ENCODE peak calls at places on chromosomes 12 and 14, in eight cellular contexts. T, J, Z, K, V, X, I and F are unnamed samples.

GRCh38 chr12:28814246-28814645 is 334.8 kb upstream of the FAR2 start:
- DNase-seq in T (no peak), J (no peak), Z (no peak), K (no peak), V (no peak), X (no peak), I (no peak), F (peak; percentile 65)

GRCh38 chr12:86015026-86015425 is 140.9 kb downstream of the NTS start:
- DNase-seq in T (no peak), J (no peak), Z (no peak), K (no peak), V (no peak), X (no peak), I (no peak), F (no peak)

GRCh38 chr12:48764521-48764920 is 24.4 kb downstream of the ADCY6 start:
- DNase-seq in T (no peak), J (no peak), Z (no peak), K (no peak), V (no peak), X (no peak), I (peak; percentile 69), F (peak; percentile 2)

GRCh38 chr12:46774011-46774633 is 51.7 kb downstream of the SLC38A4 start:
- DNase-seq in T (no peak), J (no peak), Z (peak; percentile 52), K (no peak), V (no peak), X (no peak), I (no peak), F (peak; percentile 33)

GRCh38 chr12:26346748-26347147 is 151.4 kb downstream of the SSPN start:
- DNase-seq in T (no peak), J (peak; percentile 12), Z (peak; percentile 17), K (no peak), V (no peak), X (no peak), I (no peak), F (no peak)

GRCh38 chr14:62301076-62301475 is 538.9 kb downstream of the SNAPC1 start:
- DNase-seq in T (no peak), J (no peak), Z (no peak), K (no peak), V (no peak), X (no peak), I (no peak), F (no peak)

GRCh38 chr12:643478-644292 is 19.6 kb downstream of the NINJ2 start:
- DNase-seq in T (no peak), J (no peak), Z (peak; percentile 21), K (peak; percentile 41), V (no peak), X (peak; percentile 53), I (no peak), F (no peak)

GRCh38 chr14:75275598-75275997 is 3.0 kb upstream of the FOS start:
- DNase-seq in T (no peak), J (no peak), Z (no peak), K (no peak), V (no peak), X (no peak), I (no peak), F (no peak)

GRCh38 chr14:36091096-36091495 is 85.4 kb downstream of the PTCSC3 start:
- DNase-seq in T (peak; percentile 68), J (peak; percentile 96), Z (peak; percentile 96), K (no peak), V (no peak), X (no peak), I (no peak), F (peak; percentile 68)

GRCh38 chr12:96516472-96517417 is 27.4 kb downstream of the CFAP54 start:
- DNase-seq in T (peak; percentile 65), J (peak; percentile 84), Z (peak; percentile 83), K (peak; percentile 67), V (peak; percentile 79), X (peak; percentile 75), I (peak; percentile 85), F (peak; percentile 78)

DNA sequence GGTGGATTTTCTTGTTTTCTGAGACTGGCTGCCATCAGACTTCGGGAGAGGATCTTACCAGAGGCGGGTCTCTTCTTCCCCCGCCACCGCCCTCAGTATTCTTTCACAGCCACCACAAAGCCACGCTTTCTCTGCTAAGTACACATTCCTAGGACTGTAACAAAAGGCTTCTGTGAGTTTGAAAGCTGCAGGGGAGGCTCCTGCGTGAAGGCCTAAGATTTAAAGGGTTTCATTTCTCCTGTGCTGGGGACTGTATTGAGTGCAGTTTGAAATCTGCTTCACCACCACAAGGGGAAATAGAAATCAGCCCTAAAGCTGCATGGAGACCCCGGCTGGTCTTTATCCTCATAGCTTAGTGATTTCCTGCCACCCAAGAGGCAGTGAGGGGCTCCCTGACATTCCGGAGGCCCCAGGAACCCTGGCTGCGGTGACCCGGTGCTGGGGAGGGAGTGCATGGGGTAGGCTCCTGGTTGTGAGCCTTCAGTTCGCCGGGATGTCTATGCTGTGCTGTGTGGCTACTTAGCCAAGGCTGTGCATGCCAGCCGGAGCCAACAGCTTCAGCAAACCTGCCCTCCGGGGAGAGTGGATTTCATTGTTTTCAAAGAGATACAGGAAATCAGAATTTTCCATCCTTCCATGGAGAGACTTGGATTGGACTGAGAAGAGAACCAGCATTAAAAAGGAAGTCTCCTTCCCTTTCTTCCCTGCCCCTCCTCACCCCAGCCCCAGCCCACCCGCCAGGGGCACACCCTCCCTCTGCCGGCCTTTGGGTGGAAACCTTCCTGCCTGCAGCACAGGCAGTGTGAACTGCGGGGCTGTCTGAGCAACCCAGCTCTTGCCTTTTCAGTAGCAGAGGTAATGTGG is 163.3 kb downstream of the ETV6 start:
- DNase-seq in T (no peak), J (no peak), Z (no peak), K (no peak), V (peak; percentile 45), X (no peak), I (peak; percentile 83), F (no peak)
- TF ChIP-seq CTCF in T (peak; percentile 30), J (no peak), Z (no peak), K (peak; percentile 24), V (no peak), X (peak; percentile 36), I (peak; percentile 43), F (no peak)

GRCh38 chr14:54420478-54421116 is 20.6 kb downstream of the CNIH1 start:
- DNase-seq in T (no peak), J (peak; percentile 53), Z (peak; percentile 67), K (no peak), V (peak; percentile 59), X (no peak), I (no peak), F (peak; percentile 59)
- TF ChIP-seq CTCF in T (peak; percentile 78), J (peak; percentile 55), Z (peak; percentile 74), K (peak; percentile 36), V (peak; percentile 47), X (peak; percentile 72), I (no peak), F (peak; percentile 48)

DNA sequence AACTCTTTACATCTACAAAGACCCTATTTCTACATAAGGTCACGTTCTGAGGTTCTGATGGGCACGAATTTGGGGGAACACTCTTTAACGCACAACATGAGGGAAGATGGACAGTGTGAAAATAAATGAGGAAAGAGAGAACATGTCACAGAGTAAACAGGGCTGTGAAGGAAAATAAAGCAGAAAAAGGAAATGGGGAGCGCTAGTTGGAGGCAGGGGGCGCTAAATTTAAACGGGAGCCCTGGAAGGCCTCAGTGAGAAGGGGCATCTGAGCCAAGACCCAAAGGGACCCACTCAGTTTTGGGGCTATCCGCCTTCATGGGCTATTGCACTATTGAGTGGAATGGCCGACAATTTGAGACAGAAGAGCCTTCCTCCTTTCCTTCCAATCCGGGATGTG is 50.5 kb downstream of the PLXNC1 start:
- DNase-seq in T (no peak), J (no peak), Z (no peak), K (no peak), V (peak; percentile 30), X (no peak), I (no peak), F (no peak)
- TF ChIP-seq CTCF in T (no peak), J (no peak), Z (no peak), K (no peak), V (no peak), X (no peak), I (no peak), F (no peak)

GRCh38 chr14:91335191-91336092 is 82.2 kb downstream of the CCDC88C start:
- DNase-seq in T (no peak), J (no peak), Z (no peak), K (no peak), V (no peak), X (no peak), I (no peak), F (no peak)
- TF ChIP-seq CTCF in T (no peak), J (no peak), Z (no peak), K (no peak), V (no peak), X (no peak), I (no peak), F (no peak)

DNA sequence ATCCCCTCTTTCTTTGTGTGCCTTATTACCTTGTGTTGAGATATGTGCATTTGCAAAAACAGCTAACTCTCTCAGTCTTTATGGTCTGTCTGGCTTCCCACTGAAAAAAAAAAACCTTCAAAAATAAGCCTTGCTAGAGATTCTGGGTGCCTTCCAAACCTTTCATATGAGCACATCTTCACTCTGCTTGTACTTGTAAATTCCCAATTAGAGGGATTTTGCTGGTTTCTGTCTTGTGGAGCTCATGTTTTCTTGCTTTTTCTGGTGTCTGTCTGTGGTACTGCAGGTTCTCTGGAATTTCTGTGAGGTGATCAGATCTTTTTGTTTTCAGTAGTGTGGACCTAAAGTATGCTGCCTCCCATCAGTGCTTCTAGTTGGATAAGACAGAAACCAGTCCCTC is 100.1 kb downstream of the PIK3C2G start:
- DNase-seq in T (no peak), J (no peak), Z (no peak), K (no peak), V (no peak), X (no peak), I (no peak), F (no peak)
- TF ChIP-seq CTCF in T (peak; percentile 20), J (no peak), Z (peak; percentile 5), K (no peak), V (no peak), X (no peak), I (no peak), F (no peak)

GRCh38 chr14:103123634-103124500 is 606 bp downstream of the TNFAIP2 start:
- DNase-seq in T (no peak), J (peak; percentile 70), Z (peak; percentile 35), K (peak; percentile 74), V (peak; percentile 60), X (peak; percentile 68), I (no peak), F (no peak)
- TF ChIP-seq CTCF in T (peak; percentile 29), J (peak; percentile 58), Z (peak; percentile 39), K (peak; percentile 20), V (peak; percentile 24), X (peak; percentile 58), I (no peak), F (peak; percentile 25)

DNA sequence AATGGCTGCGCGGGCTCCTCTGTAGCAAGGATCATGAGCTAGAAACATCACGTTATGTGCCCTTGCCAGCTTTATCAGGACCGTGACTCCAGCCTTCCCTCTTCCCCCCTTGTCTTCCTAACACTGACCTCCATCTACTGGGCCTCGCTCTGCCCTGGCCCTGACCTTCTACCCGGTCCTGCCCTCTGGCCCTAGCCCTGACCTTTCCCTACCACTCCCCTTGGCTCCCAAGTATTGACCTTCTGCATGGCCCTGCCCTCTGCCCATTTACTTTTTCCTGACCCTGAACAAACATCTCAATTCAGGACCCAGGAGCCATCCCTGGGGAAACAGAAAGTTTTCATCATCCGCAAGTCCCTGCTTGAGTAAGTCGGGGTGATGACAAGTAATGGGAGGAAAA is 2.0 kb downstream of the SOAT2 start:
- DNase-seq in T (no peak), J (no peak), Z (no peak), K (no peak), V (no peak), X (no peak), I (no peak), F (no peak)
- TF ChIP-seq CTCF in T (no peak), J (no peak), Z (no peak), K (no peak), V (no peak), X (no peak), I (no peak), F (no peak)